ENCODE peak calls at places on chromosomes 4 and X, in four cellular contexts. T is MV-4-11; P is astrocyte of the cerebellum; N is activated naive CD8-positive, alpha-beta T cell treated with anti-CD3 and anti-CD28 coated beads for 36 hours. A is an unnamed sample.

GRCh38 chr4:111136438-111136837 is 513.6 kb upstream of the PITX2 start:
- DNase-seq in T (no peak), P (no peak), N (no peak), A (no peak)

GRCh38 chrX:27918799-27919198 is 62.5 kb downstream of the DCAF8L1 start:
- DNase-seq in T (peak; percentile 34), P (peak; percentile 4), N (no peak), A (no peak)

GRCh38 chrX:10017866-10018265 is 50.7 kb downstream of the CLDN34 start:
- DNase-seq in T (peak; percentile 49), P (peak; percentile 44), N (no peak), A (peak; percentile 33)

GRCh38 chr4:102824398-102824797 is 3.0 kb downstream of the UBE2D3 start:
- DNase-seq in T (no peak), P (no peak), N (no peak), A (no peak)

GRCh38 chr4:101031971-101032370 is 315.4 kb downstream of the PPP3CA start:
- DNase-seq in T (no peak), P (no peak), N (no peak), A (no peak)

GRCh38 chrX:24023972-24024664 is 2.9 kb downstream of the KLHL15 start:
- DNase-seq in T (no peak), P (no peak), N (no peak), A (peak; percentile 13)

GRCh38 chr4:39029752-39030694 is 2.2 kb downstream of the TMEM156 start:
- DNase-seq in T (no peak), P (no peak), N (no peak), A (no peak)

GRCh38 chr4:5821665-5822358 is 71.1 kb downstream of the CRMP1 start:
- DNase-seq in T (no peak), P (no peak), N (no peak), A (no peak)

GRCh38 chr4:94419956-94420355 is 31.8 kb upstream of the PDLIM5 start:
- DNase-seq in T (no peak), P (no peak), N (no peak), A (no peak)

GRCh38 chr4:114358901-114359300 is 239.7 kb upstream of the UGT8 start:
- DNase-seq in T (no peak), P (no peak), N (no peak), A (no peak)

GRCh38 chrX:137568741-137569469 is 3.0 kb downstream of the ZIC3 start:
- DNase-seq in T (no peak), P (no peak), N (no peak), A (no peak)

GRCh38 chr4:2534904-2535385 is 1.5 kb upstream of the FAM193A start:
- DNase-seq in T (no peak), P (no peak), N (no peak), A (no peak)

GRCh38 chr4:21697583-21697982 is 251.0 kb downstream of the KCNIP4 start:
- DNase-seq in T (no peak), P (no peak), N (no peak), A (no peak)

GRCh38 chr4:189143255-189143654 is 797.4 kb upstream of the FRG1 start:
- DNase-seq in T (no peak), P (no peak), N (no peak), A (no peak)

GRCh38 chr4:26884486-26884988 is 23.9 kb downstream of the STIM2 start:
- DNase-seq in T (no peak), P (no peak), N (no peak), A (no peak)

GRCh38 chrX:68045008-68045577 is 388.2 kb downstream of the OPHN1 start:
- DNase-seq in T (no peak), P (no peak), N (no peak), A (no peak)

GRCh38 chr4:15649914-15650545 is 5.1 kb downstream of the FBXL5 start:
- DNase-seq in T (peak; percentile 55), P (no peak), N (peak; percentile 53), A (peak; percentile 86)

GRCh38 chr4:75498041-75498440 is 16.2 kb downstream of the RCHY1 start:
- DNase-seq in T (no peak), P (peak; percentile 35), N (no peak), A (no peak)

GRCh38 chrX:1480082-1480785 is 27.5 kb upstream of the ASMTL start:
- DNase-seq in T (peak; percentile 39), P (no peak), N (no peak), A (no peak)

GRCh38 chr4:83629945-83630684 is 94.2 kb downstream of the GPAT3 start:
- DNase-seq in T (peak; percentile 99), P (no peak), N (no peak), A (peak; percentile 87)

A was measured in Kasumi-1.